ENCODE peak calls at places on chromosomes 16 and 17, in six cellular contexts. N, S, V, H, K and O are unnamed samples.

GRCh38 chr16:57480127-57480753 is 6.1 kb downstream of the DOK4 start:
- DNase-seq in N (no peak), S (no peak), V (peak), H (no peak), K (peak), O (no peak)

GRCh38 chr16:88554711-88555264 is 15.4 kb upstream of the ZC3H18 start:
- DNase-seq in N (no peak), S (no peak), V (no peak), H (no peak), K (no peak), O (no peak)

GRCh38 chr17:50439008-50439407 is 13.0 kb downstream of the ACSF2 start:
- DNase-seq in N (no peak), S (no peak), V (no peak), H (no peak), K (no peak), O (no peak)

GRCh38 chr16:57614546-57615343 is 13.7 kb upstream of the ADGRG1 start:
- DNase-seq in N (no peak), S (peak), V (no peak), H (no peak), K (no peak), O (no peak)

GRCh38 chr17:338442-339192 is 14.0 kb downstream of the RPH3AL start:
- DNase-seq in N (no peak), S (peak), V (no peak), H (no peak), K (peak), O (no peak)

GRCh38 chr17:15981208-15981607 is 18.3 kb downstream of the ZSWIM7 start:
- DNase-seq in N (no peak), S (no peak), V (no peak), H (no peak), K (no peak), O (no peak)

GRCh38 chr16:22623351-22623781 is 112.7 kb downstream of the NPIPB5 start:
- DNase-seq in N (no peak), S (no peak), V (no peak), H (no peak), K (peak), O (no peak)

GRCh38 chr16:81821422-81822128 is 42.5 kb downstream of the PLCG2 start:
- DNase-seq in N (no peak), S (no peak), V (no peak), H (no peak), K (no peak), O (no peak)

GRCh38 chr16:67923414-67924127 is 8.1 kb downstream of the CTRL start:
- DNase-seq in N (no peak), S (no peak), V (no peak), H (no peak), K (no peak), O (no peak)

GRCh38 chr16:80518436-80518835 is 22.4 kb upstream of the DYNLRB2 start:
- DNase-seq in N (no peak), S (no peak), V (peak), H (peak), K (no peak), O (no peak)

GRCh38 chr16:66950971-66951790 is 9.9 kb upstream of the CES3 start:
- DNase-seq in N (no peak), S (no peak), V (peak), H (peak), K (no peak), O (no peak)

GRCh38 chr16:82621796-82622195 is 5.0 kb upstream of the CDH13 start:
- DNase-seq in N (no peak), S (no peak), V (no peak), H (no peak), K (no peak), O (no peak)

GRCh38 chr17:38558751-38559024 is 47.1 kb downstream of the SRCIN1 start:
- DNase-seq in N (no peak), S (no peak), V (no peak), H (no peak), K (no peak), O (no peak)

GRCh38 chr17:65121368-65121767 is 15.8 kb upstream of the RGS9 start:
- DNase-seq in N (no peak), S (no peak), V (no peak), H (no peak), K (no peak), O (no peak)

GRCh38 chr16:35753559-35754390 is 2294.4 kb downstream of the TP53TG3F start:
- DNase-seq in N (no peak), S (no peak), V (no peak), H (no peak), K (no peak), O (no peak)

GRCh38 chr16:54236761-54237160 is 49.8 kb downstream of the IRX3 start:
- DNase-seq in N (no peak), S (no peak), V (peak), H (no peak), K (no peak), O (no peak)

GRCh38 chr16:63625141-63625540 is 1496.7 kb downstream of the CDH11 start:
- DNase-seq in N (no peak), S (no peak), V (no peak), H (no peak), K (peak), O (no peak)

GRCh38 chr17:55318081-55318480 is 53.3 kb downstream of the HLF start:
- DNase-seq in N (no peak), S (no peak), V (no peak), H (no peak), K (no peak), O (no peak)

GRCh38 chr17:42409467-42410351 is 13.3 kb downstream of the CAVIN1 start:
- DNase-seq in N (no peak), S (no peak), V (peak), H (no peak), K (peak), O (no peak)

GRCh38 chr16:2785101-2785991 is 2.0 kb downstream of the PRSS33 start:
- DNase-seq in N (no peak), S (peak), V (no peak), H (no peak), K (no peak), O (no peak)

GRCh38 chr16:4846503-4846900 is 586 bp downstream of the GLYR1 start:
- DNase-seq in N (no peak), S (peak), V (peak), H (peak), K (peak), O (no peak)

GRCh38 chr17:29495011-29495410 is 71.8 kb downstream of the ABHD15 start:
- DNase-seq in N (no peak), S (no peak), V (peak), H (no peak), K (peak), O (no peak)

GRCh38 chr17:58047751-58048150 is 35.5 kb upstream of the DYNLL2 start:
- DNase-seq in N (no peak), S (no peak), V (no peak), H (no peak), K (no peak), O (no peak)

GRCh38 chr16:8741636-8742427 is 55.6 kb downstream of the TMEM186 start:
- DNase-seq in N (no peak), S (no peak), V (no peak), H (no peak), K (no peak), O (no peak)

GRCh38 chr17:14926526-14927122 is 338.5 kb downstream of the PMP22 start:
- DNase-seq in N (peak), S (peak), V (peak), H (peak), K (peak), O (peak)

GRCh38 chr17:30244853-30245385 is 9.4 kb upstream of the SLC6A4 start:
- DNase-seq in N (no peak), S (no peak), V (peak), H (no peak), K (peak), O (no peak)

GRCh38 chr16:7361416-7362129 is 28.9 kb downstream of the RBFOX1 start:
- DNase-seq in N (no peak), S (no peak), V (no peak), H (no peak), K (no peak), O (no peak)

GRCh38 chr16:76574651-76575050 is 297.4 kb downstream of the CNTNAP4 start:
- DNase-seq in N (no peak), S (no peak), V (no peak), H (no peak), K (no peak), O (no peak)

GRCh38 chr16:28486266-28486665 is 5.6 kb downstream of the CLN3 start:
- DNase-seq in N (no peak), S (no peak), V (no peak), H (no peak), K (no peak), O (no peak)

GRCh38 chr17:218711-219110 is 37.3 kb upstream of the DOC2B start:
- DNase-seq in N (no peak), S (no peak), V (no peak), H (no peak), K (no peak), O (no peak)

GRCh38 chr17:57574040-57574513 is 171.0 kb downstream of the CCDC182 start:
- DNase-seq in N (no peak), S (no peak), V (peak), H (no peak), K (no peak), O (no peak)

GRCh38 chr17:77924757-77925336 is 33.7 kb upstream of the TNRC6C start:
- DNase-seq in N (peak), S (peak), V (peak), H (peak), K (no peak), O (no peak)

GRCh38 chr17:77927777-77928518 is 30.6 kb upstream of the TNRC6C start:
- DNase-seq in N (no peak), S (no peak), V (no peak), H (no peak), K (no peak), O (no peak)

GRCh38 chr17:77928519-77929179 is 29.9 kb upstream of the TNRC6C start:
- DNase-seq in N (no peak), S (no peak), V (no peak), H (no peak), K (no peak), O (no peak)

GRCh38 chr17:77926144-77926543 is 32.4 kb upstream of the TNRC6C start:
- DNase-seq in N (no peak), S (no peak), V (no peak), H (no peak), K (no peak), O (no peak)

DNA sequence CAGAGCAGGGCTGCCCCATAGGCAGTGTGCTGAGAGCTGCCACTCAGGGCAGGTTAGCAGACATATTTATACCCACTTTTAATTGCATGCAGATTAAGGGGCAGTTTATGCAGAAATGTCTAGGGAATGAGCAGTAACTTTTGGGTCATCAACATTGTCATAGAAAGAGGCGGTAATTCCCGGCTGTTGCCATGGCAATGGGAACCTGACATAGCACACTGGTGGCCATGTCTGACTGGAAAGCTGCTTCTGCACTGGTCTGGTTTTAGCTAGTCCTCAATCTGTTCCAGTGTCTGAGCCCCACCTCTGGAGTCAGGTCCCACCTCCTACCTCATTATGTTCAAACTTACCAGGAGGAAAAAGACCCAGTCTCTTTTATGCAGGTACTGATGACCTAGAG is 31.5 kb upstream of the TNRC6C start:
- DNase-seq in N (no peak), S (no peak), V (no peak), H (no peak), K (no peak), O (no peak)
- H3K23ac ChIP-seq in N (no peak), S (no peak), V (no peak), H (no peak), K (no peak), O (no peak)

GRCh38 chr16:10777356-10777755 is 33.7 kb downstream of the NUBP1 start:
- DNase-seq in N (no peak), S (no peak), V (no peak), H (no peak), K (no peak), O (no peak)

GRCh38 chr16:10776280-10776679 is 32.6 kb downstream of the NUBP1 start:
- DNase-seq in N (no peak), S (no peak), V (no peak), H (no peak), K (no peak), O (no peak)

GRCh38 chr16:10782628-10783027 is 36.0 kb downstream of the TVP23A start:
- DNase-seq in N (no peak), S (no peak), V (no peak), H (no peak), K (no peak), O (no peak)

DNA sequence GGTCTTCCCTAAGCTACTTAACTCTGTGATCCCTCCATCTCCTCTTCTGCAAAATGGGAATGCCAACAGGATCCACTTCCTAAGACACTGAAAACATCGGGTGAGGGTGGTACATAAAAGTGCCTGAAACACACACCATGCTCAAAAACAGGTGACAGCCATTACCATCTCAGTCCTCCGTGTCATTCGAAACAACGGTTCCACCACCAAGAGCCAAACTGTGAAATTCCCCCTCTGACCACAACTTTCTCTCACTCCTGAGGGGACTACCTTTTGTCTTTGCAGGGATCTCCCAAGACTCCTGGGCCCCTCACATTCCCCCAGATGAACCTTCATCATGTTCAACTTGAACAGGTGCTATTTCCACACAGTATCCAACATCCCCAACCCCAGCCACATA is 37.0 kb downstream of the NUBP1 start:
- DNase-seq in N (no peak), S (no peak), V (no peak), H (no peak), K (no peak), O (no peak)
- H3K23ac ChIP-seq in N (no peak), S (no peak), V (no peak), H (no peak), K (no peak), O (no peak)

GRCh38 chr16:78388920-78389564 is 289.6 kb downstream of the WWOX start:
- DNase-seq in N (no peak), S (no peak), V (no peak), H (no peak), K (no peak), O (no peak)

GRCh38 chr16:78390828-78391227 is 291.4 kb downstream of the WWOX start:
- DNase-seq in N (no peak), S (no peak), V (no peak), H (no peak), K (no peak), O (no peak)

GRCh38 chr16:78392585-78393195 is 293.2 kb downstream of the WWOX start:
- DNase-seq in N (no peak), S (no peak), V (no peak), H (no peak), K (no peak), O (no peak)

GRCh38 chr16:78386925-78387324 is 287.5 kb downstream of the WWOX start:
- DNase-seq in N (no peak), S (no peak), V (no peak), H (no peak), K (no peak), O (no peak)

GRCh38 chr16:78390070-78390469 is 290.6 kb downstream of the WWOX start:
- DNase-seq in N (no peak), S (no peak), V (no peak), H (no peak), K (peak), O (no peak)
- H3K23ac ChIP-seq in N (no peak), S (no peak), V (no peak), H (no peak), K (no peak), O (no peak)

DNA sequence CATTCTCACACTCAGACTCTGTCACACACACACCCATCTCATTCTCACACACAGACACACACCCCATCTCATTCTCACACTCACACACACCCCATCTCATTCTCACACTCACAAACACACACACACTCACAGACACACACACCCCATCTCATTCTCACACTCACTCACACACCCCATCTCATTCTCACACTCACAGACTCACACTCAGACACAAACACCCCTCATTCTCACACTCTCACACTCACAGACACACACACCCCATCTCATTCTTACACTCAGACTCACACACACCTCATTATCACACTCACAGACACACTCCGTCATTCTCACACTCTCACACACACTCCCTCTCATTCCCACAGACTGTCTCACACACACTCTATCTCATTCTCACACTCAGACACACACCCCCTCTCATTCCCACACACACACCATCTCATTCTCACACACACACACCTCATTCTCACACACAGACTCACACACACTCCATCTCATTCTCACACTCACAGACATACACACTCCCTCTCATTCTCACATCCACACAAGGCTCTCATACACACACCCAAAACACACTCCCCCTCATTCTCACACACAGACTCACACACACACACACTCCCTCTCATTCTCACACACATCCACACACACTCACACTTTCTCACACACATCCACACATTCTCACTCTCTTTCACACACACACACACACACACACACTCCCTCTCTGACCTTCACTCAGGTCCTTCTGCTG is 2.9 kb downstream of the ASGR1 start:
- DNase-seq in N (no peak), S (no peak), V (no peak), H (no peak), K (no peak), O (no peak)
- H3K23ac ChIP-seq in N (no peak), S (no peak), V (peak), H (no peak), K (no peak), O (peak)

DNA sequence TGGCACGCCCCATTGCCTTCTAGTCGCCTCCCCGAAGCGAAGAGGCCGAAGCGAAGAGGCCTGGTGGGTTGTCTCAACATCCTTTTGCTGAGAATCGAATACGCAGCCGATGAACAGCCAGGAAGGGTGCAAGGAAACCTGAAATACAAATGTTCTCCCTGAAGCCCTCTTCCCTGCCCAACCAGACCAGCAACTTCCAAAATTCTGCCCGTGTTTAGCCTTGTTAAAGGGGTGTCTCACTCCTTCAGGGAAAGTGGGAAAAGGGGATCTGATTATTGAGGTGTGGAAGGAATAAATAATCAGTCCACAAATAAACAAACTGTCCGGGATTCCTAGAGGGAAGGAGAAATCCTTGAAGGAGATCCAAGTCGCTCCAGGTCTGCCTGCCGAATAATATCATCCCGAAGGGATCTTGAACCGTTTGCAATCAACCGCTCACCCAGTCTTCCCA is 1.4 kb upstream of the FOXC2 start:
- DNase-seq in N (no peak), S (peak), V (no peak), H (peak), K (no peak), O (no peak)
- H3K23ac ChIP-seq in N (no peak), S (no peak), V (no peak), H (peak), K (no peak), O (no peak)

GRCh38 chr16:62135903-62136302 is 99.7 kb upstream of the CDH8 start:
- DNase-seq in N (no peak), S (no peak), V (no peak), H (no peak), K (no peak), O (no peak)

DNA sequence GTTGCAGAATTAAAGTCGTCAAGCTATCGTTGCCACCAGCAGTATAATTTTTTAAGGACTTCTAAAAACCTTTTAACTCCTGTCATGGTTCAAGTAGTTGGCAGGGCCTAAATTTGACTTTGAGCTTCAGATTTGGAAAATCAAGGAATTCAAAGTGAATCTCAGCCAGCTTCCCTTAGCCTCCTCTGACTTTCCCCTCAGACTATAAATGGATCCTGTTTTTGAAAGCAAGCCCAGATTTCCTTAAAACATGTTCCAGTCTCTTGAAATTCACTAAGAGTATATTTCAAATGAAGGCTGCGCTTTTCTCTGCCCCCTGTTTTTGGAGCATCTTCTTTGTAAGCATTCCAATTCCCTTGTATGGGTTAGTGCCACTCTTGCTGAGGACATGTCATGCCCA is 101.8 kb upstream of the CDH8 start:
- DNase-seq in N (no peak), S (no peak), V (no peak), H (no peak), K (no peak), O (no peak)
- H3K23ac ChIP-seq in N (no peak), S (no peak), V (no peak), H (no peak), K (no peak), O (no peak)

DNA sequence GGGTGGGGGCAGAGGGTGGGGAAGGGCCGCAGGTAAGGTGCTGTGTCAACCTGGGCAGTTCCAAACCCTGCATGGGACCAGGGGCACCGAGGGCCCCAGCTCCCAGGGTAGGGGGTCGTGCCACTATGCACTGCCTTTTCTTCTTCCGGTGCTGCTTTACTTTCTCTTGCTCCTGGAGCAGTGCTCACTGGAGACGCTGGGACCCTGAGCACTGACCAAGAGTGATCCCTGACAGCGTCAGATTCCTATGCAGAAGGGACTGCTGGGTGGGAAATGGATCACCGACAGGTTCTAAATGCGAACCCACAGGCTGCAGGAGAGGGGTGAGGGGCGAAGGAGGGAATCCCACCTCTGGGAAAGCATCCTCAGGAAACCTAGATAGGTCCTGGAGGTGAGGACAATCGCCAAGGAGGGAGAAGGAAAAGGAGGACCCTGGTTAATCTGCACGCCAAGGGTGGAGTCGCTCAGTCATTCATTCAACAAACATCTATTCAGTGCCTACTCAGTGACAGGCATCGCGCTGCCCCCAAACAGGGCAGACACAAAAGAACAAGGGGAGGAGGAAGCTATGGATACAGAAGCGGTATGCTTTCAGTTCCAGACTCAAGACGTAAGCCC is 470.2 kb downstream of the SOX9 start:
- DNase-seq in N (no peak), S (no peak), V (no peak), H (no peak), K (no peak), O (no peak)
- H3K23ac ChIP-seq in N (no peak), S (no peak), V (peak), H (no peak), K (no peak), O (no peak)

GRCh38 chr17:5446786-5447185 is 7.8 kb upstream of the C1QBP start:
- DNase-seq in N (no peak), S (no peak), V (no peak), H (no peak), K (no peak), O (no peak)
- H3K23ac ChIP-seq in N (no peak), S (no peak), V (no peak), H (no peak), K (no peak), O (no peak)